ENCODE peak calls at places on chromosome 12, in seven cellular contexts. V is PC-3, Y is right lobe of liver, K is foreskin fibroblast, B is Caco-2, M is ovary, W is suprapubic skin. E is an unnamed sample.
A peak's percentile ranks its signal among the peaks of the same experiment; 100 is the strongest.

GRCh38 chr12:115216300-115216699 is 532.3 kb upstream of the TBX3 start:
- DNase-seq in M (no peak), K (no peak), Y (no peak), V (peak; percentile 30), B (no peak), W (no peak), E (peak; percentile 13)

GRCh38 chr12:124919646-124920352 is 5.3 kb upstream of the UBC start:
- DNase-seq in M (no peak), V (peak; percentile 71), K (no peak), Y (no peak), B (no peak), W (no peak), E (peak; percentile 93)

GRCh38 chr12:22256634-22257033 is 77.9 kb downstream of the ST8SIA1 start:
- DNase-seq in W (no peak), B (no peak), V (no peak), Y (no peak), K (no peak), M (no peak), E (no peak)

GRCh38 chr12:110689002-110689600 is at the start of gene HVCN1:
- DNase-seq in W (peak; percentile 87), K (peak; percentile 8), V (no peak), B (peak; percentile 29), Y (peak; percentile 56), M (peak; percentile 62), E (peak; percentile 17)

GRCh38 chr12:106733660-106734059 is 40.8 kb upstream of the RIC8B start:
- DNase-seq in Y (no peak), W (no peak), K (no peak), V (no peak), B (no peak), M (no peak), E (no peak)

GRCh38 chr12:124179936-124180605 is 114.8 kb upstream of the RFLNA start:
- DNase-seq in B (no peak), Y (no peak), K (no peak), V (no peak), W (no peak), M (no peak), E (peak; percentile 26)

GRCh38 chr12:76489737-76490136 is 69.8 kb downstream of the OSBPL8 start:
- DNase-seq in B (no peak), K (peak; percentile 23), Y (no peak), V (peak; percentile 51), M (no peak), W (no peak), E (no peak)

GRCh38 chr12:100403446-100403845 is 46.6 kb downstream of the SLC17A8 start:
- DNase-seq in W (no peak), Y (no peak), K (no peak), B (no peak), V (peak; percentile 74), M (no peak), E (peak; percentile 48)

GRCh38 chr12:21941522-21942376 is 523 bp upstream of the ABCC9 start:
- DNase-seq in W (peak; percentile 79), V (no peak), K (peak; percentile 24), M (peak; percentile 76), Y (peak; percentile 78), B (peak; percentile 93), E (peak; percentile 0)

GRCh38 chr12:48183091-48183875 is at the start of gene CCDC184:
- DNase-seq in W (no peak), Y (peak; percentile 41), M (peak; percentile 75), B (peak; percentile 82), K (peak; percentile 72), V (peak; percentile 15), E (peak; percentile 47)

GRCh38 chr12:65728913-65729793 is 95.1 kb upstream of the HMGA2 start:
- DNase-seq in W (no peak), V (no peak), Y (no peak), B (peak; percentile 23), K (no peak), M (no peak), E (peak; percentile 58)

GRCh38 chr12:10901427-10901826 is 7.9 kb downstream of the TAS2R13 start:
- DNase-seq in V (peak; percentile 45), K (no peak), W (no peak), B (peak; percentile 36), M (no peak), Y (no peak), E (peak; percentile 59)
- TF ChIP-seq CTCF in V (peak; percentile 57), K (no peak), W (no peak), B (peak; percentile 55), M (no peak), Y (peak; percentile 21), E (peak; percentile 44)

GRCh38 chr12:50142993-50143392 is 24.2 kb downstream of the CERS5 start:
- DNase-seq in V (no peak), W (no peak), Y (no peak), B (peak; percentile 81), K (no peak), M (no peak), E (no peak)
- H3K4me3 ChIP-seq in V (no peak overlapping the region), W (no peak overlapping the region), Y (no peak overlapping the region), B (no peak overlapping the region), K (no peak overlapping the region), M (no peak overlapping the region), E (no peak overlapping the region)

GRCh38 chr12:83097656-83098055 is 410.9 kb downstream of the TMTC2 start:
- DNase-seq in W (no peak), K (no peak), Y (no peak), M (no peak), V (no peak), B (no peak), E (no peak)

GRCh38 chr12:83089575-83089974 is 402.9 kb downstream of the TMTC2 start:
- DNase-seq in Y (no peak), B (no peak), M (no peak), K (no peak), W (no peak), V (no peak), E (no peak)

GRCh38 chr12:83092101-83092500 is 405.4 kb downstream of the TMTC2 start:
- DNase-seq in M (no peak), W (no peak), V (no peak), B (no peak), Y (no peak), K (no peak), E (no peak)

DNA sequence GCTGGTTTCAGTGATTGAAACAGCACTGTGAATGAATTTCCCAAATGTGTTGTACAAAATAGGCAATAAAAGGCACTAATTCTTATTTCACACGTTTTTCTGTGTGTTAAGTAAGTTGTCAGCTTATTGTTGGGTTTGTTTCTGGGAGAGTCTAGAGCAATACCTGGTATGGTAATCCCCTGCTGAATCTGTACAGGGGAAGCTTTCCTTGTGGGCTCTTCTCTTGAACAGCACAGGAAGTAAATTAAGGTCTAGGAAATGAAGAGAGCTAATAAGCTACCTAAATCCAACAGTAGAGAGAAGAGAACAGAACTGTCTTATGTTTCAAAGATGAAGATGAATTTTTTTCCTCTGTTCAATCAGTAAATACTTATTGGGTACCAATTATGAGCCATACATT is 406.7 kb downstream of the TMTC2 start:
- DNase-seq in W (no peak), K (no peak), V (no peak), M (no peak), Y (no peak), B (no peak), E (no peak)
- TF ChIP-seq CTCF in W (no peak), K (no peak), V (no peak), M (no peak), Y (no peak), B (no peak), E (no peak)

DNA sequence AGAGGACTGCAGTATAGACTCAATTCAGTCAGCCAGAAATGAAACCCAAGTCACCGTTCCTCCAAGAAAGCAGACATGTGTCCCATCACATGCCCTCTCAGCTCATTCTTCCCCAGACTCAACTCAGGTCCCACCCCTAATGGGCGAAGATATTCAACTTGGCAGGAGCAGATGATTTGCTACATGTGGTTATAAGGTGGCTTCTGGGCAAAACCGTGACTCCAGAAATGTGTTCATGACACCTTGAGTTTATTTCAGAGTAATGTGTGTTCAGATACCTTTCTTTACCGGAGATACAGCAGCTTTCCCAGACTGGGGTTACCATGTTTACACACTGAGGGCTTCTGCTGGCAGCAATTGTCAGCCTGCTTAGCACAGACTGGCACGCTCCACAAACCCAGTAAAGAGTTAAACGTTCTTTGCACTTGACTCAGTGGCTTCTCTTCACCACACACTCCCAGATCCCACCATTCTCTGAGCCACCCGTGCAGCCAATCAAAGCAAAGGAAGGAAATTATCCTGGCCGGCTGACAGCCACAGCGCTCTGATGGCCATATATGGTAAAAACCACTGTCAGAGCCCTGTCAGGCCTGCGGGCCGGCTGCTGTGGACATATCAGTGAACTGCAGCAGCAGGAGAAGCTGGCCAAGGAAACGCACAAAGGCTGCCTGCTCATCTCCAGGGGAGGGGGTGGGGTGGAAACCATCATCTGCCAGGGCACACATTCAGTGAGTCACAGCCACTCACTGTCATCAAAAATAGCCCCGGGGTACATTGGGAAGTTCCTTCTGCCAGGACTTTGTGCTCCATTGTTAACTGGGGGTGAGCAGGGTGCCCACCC is 39.9 kb downstream of the CORO1C start:
- DNase-seq in B (peak; percentile 89), W (peak; percentile 98), Y (peak; percentile 93), K (peak; percentile 100), M (peak; percentile 95), V (peak; percentile 100), E (peak; percentile 99)
- H3K4me3 ChIP-seq in B (peak overlapping the region; percentile 7), W (peak overlapping the region; percentile 21), Y (no peak overlapping the region), K (peak overlapping the region; percentile 37), M (peak overlapping the region; percentile 17), V (peak overlapping the region; percentile 58), E (peak overlapping the region; percentile 23)

E was measured in epithelial cell of esophagus.